ENCODE peak calls at places on chromosomes 2 and 18, in six cellular contexts. E is K562; J is RWPE2; L is CD8-positive, alpha-beta T cell; K is trophoblast cell; F is tibial nerve. R is an unnamed sample. For H3K4me1, the result is how much of the 10 kb centered on the place peaks cover.

GRCh38 chr2:237278593-237278992 is 135.4 kb downstream of the COL6A3 start:
- DNase-seq in E (no peak), L (no peak), F (peak), J (no peak), K (no peak), R (no peak)

GRCh38 chr2:198930170-198930569 is 527.6 kb downstream of the SATB2 start:
- DNase-seq in J (no peak), F (no peak), L (no peak), K (no peak), E (no peak), R (no peak)

GRCh38 chr2:20675701-20676352 is 8.9 kb downstream of the GDF7 start:
- DNase-seq in E (no peak), L (no peak), J (no peak), K (no peak), F (no peak), R (peak)

GRCh38 chr18:31555971-31556747 is 35.5 kb upstream of the TTR start:
- DNase-seq in J (no peak), F (no peak), E (peak), L (no peak), K (peak), R (peak)

GRCh38 chr2:222025891-222026271 is 272.9 kb downstream of the PAX3 start:
- DNase-seq in E (no peak), K (no peak), L (no peak), J (no peak), F (no peak), R (no peak)

GRCh38 chr2:85131116-85131515 is 2.1 kb upstream of the TCF7L1 start:
- DNase-seq in K (no peak), E (no peak), J (no peak), F (no peak), L (no peak), R (peak)

GRCh38 chr2:78644849-78645248 is 380.7 kb upstream of the REG3G start:
- DNase-seq in E (no peak), L (no peak), F (no peak), K (peak), J (no peak), R (no peak)

GRCh38 chr2:240918258-240919091 is 12.3 kb downstream of the CROCC2 start:
- DNase-seq in F (peak), K (no peak), L (no peak), J (peak), E (no peak), R (no peak)

GRCh38 chr2:194822657-194823056 is 834.4 kb upstream of the SLC39A10 start:
- DNase-seq in F (no peak), K (no peak), L (no peak), E (no peak), J (no peak), R (no peak)

GRCh38 chr2:113166187-113166645 is 7.6 kb upstream of the PSD4 start:
- DNase-seq in K (no peak), E (no peak), J (no peak), F (no peak), L (no peak), R (no peak)

GRCh38 chr2:147040585-147041494 is 804.0 kb upstream of the ACVR2A start:
- DNase-seq in J (no peak), K (no peak), F (no peak), E (no peak), L (no peak), R (no peak)

GRCh38 chr2:124804014-124804940 is 779.2 kb downstream of the CNTNAP5 start:
- DNase-seq in J (no peak), K (no peak), L (no peak), F (no peak), E (peak), R (no peak)

GRCh38 chr2:162888641-162889040 is 50.1 kb upstream of the KCNH7 start:
- DNase-seq in K (no peak), L (no peak), E (no peak), J (no peak), F (no peak), R (no peak)

GRCh38 chr2:135825131-135825854 is 11.7 kb downstream of the LCT start:
- DNase-seq in F (no peak), E (no peak), J (no peak), L (no peak), K (no peak), R (no peak)

GRCh38 chr2:134124047-134124753 is 129.7 kb upstream of the MGAT5 start:
- DNase-seq in F (no peak), J (no peak), L (no peak), K (no peak), E (no peak), R (no peak)

GRCh38 chr2:240199133-240199870 is 58.8 kb upstream of the OTOS start:
- DNase-seq in E (no peak), K (no peak), L (no peak), J (no peak), F (no peak), R (no peak)

GRCh38 chr18:77108001-77108692 is 24.4 kb downstream of the MBP start:
- DNase-seq in J (no peak), L (peak), K (no peak), E (no peak), F (no peak), R (no peak)

GRCh38 chr2:151071382-151071781 is 190.3 kb downstream of the RBM43 start:
- DNase-seq in J (no peak), K (no peak), E (no peak), L (no peak), F (no peak), R (no peak)

GRCh38 chr2:57669570-57669969 is 377.0 kb upstream of the VRK2 start:
- DNase-seq in F (no peak), L (no peak), K (no peak), E (no peak), J (no peak), R (no peak)

GRCh38 chr2:202545523-202545922 is 89.2 kb upstream of the FAM117B start:
- DNase-seq in L (no peak), E (no peak), F (no peak), J (no peak), K (peak), R (no peak)

GRCh38 chr2:134681201-134681600 is 37.6 kb downstream of the TMEM163 start:
- DNase-seq in J (no peak), K (no peak), E (no peak), L (no peak), F (no peak), R (no peak)

GRCh38 chr2:10426726-10427567 is 21.2 kb downstream of the ODC1 start:
- DNase-seq in E (no peak), K (no peak), F (no peak), L (no peak), J (no peak), R (no peak)

GRCh38 chr2:10428936-10429335 is 19.2 kb downstream of the ODC1 start:
- DNase-seq in L (no peak), F (no peak), E (no peak), K (no peak), J (no peak), R (no peak)

GRCh38 chr2:10427568-10427975 is 20.6 kb downstream of the ODC1 start:
- DNase-seq in L (no peak), F (no peak), J (no peak), K (no peak), E (no peak), R (no peak)

GRCh38 chr2:10425656-10426055 is 22.5 kb downstream of the ODC1 start:
- DNase-seq in K (no peak), J (no peak), L (no peak), E (no peak), F (no peak), R (no peak)

DNA sequence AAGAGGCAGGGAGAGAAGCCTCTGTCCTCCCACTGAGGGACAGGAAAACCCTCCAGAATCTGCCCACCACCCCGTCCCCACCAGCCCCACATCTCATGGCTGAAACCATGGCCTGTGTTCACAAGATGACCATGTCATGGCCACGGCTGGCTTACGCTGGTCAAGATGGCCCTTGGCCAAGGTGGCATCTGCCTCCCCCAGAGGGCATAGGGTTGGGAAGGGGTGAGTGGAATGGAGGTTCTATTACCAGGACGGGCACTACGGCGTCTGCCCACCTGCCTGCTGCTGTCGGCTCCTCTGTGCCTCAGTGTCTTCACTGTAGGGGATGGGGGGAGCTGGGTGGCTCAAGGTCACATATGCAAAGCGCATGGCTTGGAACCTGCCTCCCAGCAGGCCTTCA is 19.8 kb downstream of the ODC1 start:
- DNase-seq in E (no peak), K (no peak), F (no peak), J (no peak), L (no peak), R (no peak)
- H3K4me1 ChIP-seq in E (under half), K (under half), F (under half), J (under half), L (under half), R (under half)

GRCh38 chr18:12993439-12993838 is 2.3 kb downstream of the CEP192 start:
- DNase-seq in L (no peak), F (no peak), K (no peak), J (no peak), E (no peak), R (no peak)
- H3K4me1 ChIP-seq in L (under half), F (under half), K (under half), J (under half), E (under half), R (under half)

GRCh38 chr2:64275174-64275466 is 130.9 kb upstream of the PELI1 start:
- DNase-seq in L (no peak), J (no peak), K (no peak), F (no peak), E (no peak), R (no peak)

GRCh38 chr2:64277101-64277849 is 133.1 kb upstream of the PELI1 start:
- DNase-seq in L (no peak), F (no peak), J (no peak), K (peak), E (no peak), R (peak)

GRCh38 chr2:64274399-64275173 is 130.4 kb upstream of the PELI1 start:
- DNase-seq in E (no peak), F (no peak), J (no peak), L (no peak), K (no peak), R (no peak)

GRCh38 chr2:64273524-64274398 is 129.5 kb upstream of the PELI1 start:
- DNase-seq in F (no peak), E (no peak), L (no peak), J (peak), K (peak), R (no peak)

GRCh38 chr2:64276417-64277095 is 132.3 kb upstream of the PELI1 start:
- DNase-seq in F (no peak), L (no peak), E (no peak), K (peak), J (no peak), R (no peak)
- H3K4me1 ChIP-seq in F (half or more), L (under half), E (under half), K (under half), J (under half), R (under half)

DNA sequence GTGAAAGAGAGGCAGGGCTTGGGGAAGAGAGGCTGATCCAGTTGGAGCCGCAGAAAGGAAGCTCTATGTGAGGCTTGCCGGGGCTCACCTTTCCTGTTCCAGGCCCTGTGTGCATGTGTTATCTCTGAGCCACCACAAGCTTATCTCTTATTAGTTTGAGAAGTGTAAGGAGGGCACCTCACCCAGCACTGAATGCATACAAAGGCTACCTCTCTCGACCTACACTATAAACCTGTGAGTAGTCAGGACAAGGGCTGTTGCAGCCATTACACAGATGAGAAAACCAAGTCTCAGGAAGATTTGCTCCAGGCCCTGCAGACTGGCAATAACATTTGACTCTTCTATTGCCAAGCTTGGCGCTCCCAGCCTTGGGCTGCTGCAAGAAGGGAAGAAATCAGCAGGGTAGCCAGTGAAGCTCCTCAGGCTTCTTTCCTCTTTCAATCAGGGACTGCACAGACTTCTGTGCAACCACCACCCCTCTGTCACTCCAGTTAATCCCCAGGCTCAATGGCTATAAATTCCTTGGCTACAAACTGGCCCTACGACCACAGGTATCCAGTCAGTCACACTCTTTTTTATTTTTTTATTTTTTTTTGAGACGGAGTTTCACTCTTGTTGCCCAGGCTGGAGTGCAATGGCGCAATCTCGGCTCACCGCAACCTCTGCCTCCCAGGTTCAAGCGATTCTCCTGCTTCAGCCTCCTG is 73.8 kb downstream of the CLHC1 start:
- DNase-seq in K (no peak), L (no peak), E (peak), F (no peak), J (no peak), R (no peak)
- H3K4me1 ChIP-seq in K (under half), L (under half), E (under half), F (half or more), J (under half), R (under half)

GRCh38 chr2:177261115-177261779 is 3.3 kb downstream of the NFE2L2 start:
- DNase-seq in E (no peak), F (no peak), J (no peak), K (no peak), L (no peak), R (no peak)

GRCh38 chr2:177263451-177264208 is 897 bp downstream of the NFE2L2 start:
- DNase-seq in J (peak), L (peak), F (peak), E (peak), K (peak), R (peak)

GRCh38 chr2:177262958-177263450 is 1.5 kb downstream of the NFE2L2 start:
- DNase-seq in L (no peak), E (no peak), J (no peak), K (no peak), F (no peak), R (no peak)

GRCh38 chr2:177260398-177260797 is 4.1 kb downstream of the NFE2L2 start:
- DNase-seq in F (no peak), E (no peak), K (no peak), L (no peak), J (no peak), R (no peak)

GRCh38 chr2:177262137-177262536 is 2.4 kb downstream of the NFE2L2 start:
- DNase-seq in F (no peak), J (no peak), L (no peak), K (no peak), E (no peak), R (no peak)
- H3K4me1 ChIP-seq in F (half or more), J (under half), L (half or more), K (under half), E (under half), R (half or more)

DNA sequence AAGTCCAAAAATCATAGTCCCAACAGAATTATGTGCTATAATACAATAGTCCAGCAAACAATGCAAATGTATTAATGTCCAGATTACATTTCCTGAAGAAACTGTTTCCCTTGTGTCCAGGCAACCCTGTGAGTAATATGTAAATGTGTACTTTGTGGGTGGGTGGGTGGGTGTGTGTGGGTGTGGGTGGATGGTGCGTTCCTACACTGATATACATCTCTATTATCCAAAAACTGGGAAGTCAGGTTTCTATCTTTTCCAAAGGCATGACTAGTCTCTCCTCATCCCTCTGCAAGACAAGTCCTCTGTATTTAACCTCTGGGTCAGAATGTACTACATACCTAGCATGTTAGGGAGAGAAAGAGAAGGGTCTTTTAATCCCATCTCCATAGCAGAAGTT is 71.6 kb downstream of the LNPK start:
- DNase-seq in F (no peak), K (peak), J (no peak), L (no peak), E (no peak), R (no peak)
- H3K4me1 ChIP-seq in F (under half), K (under half), J (under half), L (under half), E (under half), R (under half)

DNA sequence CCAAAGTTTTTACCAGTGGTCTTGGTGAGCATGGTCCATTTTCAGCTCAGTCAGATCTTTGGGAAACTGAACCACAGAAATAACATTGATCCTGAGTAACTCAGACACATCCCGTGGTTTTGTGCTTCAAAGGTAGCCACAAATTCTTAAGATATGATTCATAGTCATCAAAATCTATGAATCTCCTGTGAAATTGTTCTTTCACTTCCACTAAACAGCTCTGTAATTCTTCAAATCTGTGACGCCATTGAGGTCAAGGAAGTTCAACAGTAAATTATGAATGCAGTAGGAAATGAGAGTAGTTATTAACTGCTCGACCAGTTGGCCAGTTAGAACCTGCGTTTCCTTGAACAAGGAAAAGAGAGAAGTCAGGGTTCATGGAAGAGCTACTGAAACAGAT is 147.2 kb downstream of the IRS1 start:
- DNase-seq in L (no peak), F (no peak), J (no peak), K (no peak), E (no peak), R (no peak)
- H3K4me1 ChIP-seq in L (under half), F (half or more), J (under half), K (under half), E (under half), R (under half)

DNA sequence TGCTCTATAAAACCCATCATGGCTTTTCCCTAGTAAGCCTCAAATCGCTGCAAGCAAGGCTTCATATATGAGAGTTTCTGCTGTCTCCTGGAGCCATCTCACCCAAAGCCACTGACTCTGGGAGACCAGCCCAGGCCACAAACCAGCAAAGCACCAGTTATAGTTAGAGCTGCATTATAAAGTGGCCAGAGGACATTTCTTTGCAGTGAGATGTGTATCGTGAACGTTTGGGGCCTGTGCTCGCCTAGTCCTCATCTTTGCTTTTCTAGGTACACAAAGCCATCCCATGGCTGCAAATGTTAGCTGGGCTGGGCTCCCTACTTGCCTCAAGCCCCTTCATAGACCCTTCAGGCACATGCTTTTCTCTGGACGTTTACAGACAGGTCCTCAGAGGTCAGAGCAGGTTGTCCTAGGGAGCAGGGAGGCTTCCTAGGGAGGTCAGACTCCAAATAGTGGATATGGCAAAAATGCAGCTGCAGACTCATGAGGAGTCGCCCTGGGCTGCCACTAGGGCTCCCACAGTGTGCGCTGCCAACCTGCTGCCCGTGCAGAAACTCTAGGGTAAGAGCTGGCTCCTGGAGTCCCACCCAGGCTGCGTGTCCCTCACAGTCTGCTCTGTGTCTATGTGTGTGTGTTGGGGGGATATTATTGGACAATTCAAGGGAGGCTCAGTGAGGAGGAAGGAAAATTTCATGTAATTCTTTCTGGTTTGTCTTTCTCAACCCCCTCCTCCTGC is 141.0 kb downstream of the RPIA start:
- DNase-seq in K (no peak), E (no peak), F (no peak), J (no peak), L (no peak), R (no peak)
- H3K4me1 ChIP-seq in K (under half), E (under half), F (under half), J (under half), L (under half), R (under half)

R was measured in CD4-positive, CD25-positive, alpha-beta regulatory T cell.